ENCODE peak calls at places on chromosomes 1 and 21, in four cellular contexts. L is activated gamma-delta T cell treated with anti-CD3 and anti-CD28 coated beads, Interleukin-2, amount 50 U/mL, for 16 hours; U is AG09309; N is NCI-H1105. T is an unnamed sample.

GRCh38 chr1:71047635-71048607 is at the start of gene PTGER3:
- DNase-seq in L (peak), U (no peak), N (peak), T (no peak)

GRCh38 chr1:184503221-184503749 is 116.5 kb downstream of the C1orf21 start:
- DNase-seq in L (no peak), U (no peak), N (no peak), T (no peak)

GRCh38 chr1:227764019-227764391 is 28.8 kb downstream of the SNAP47 start:
- DNase-seq in L (no peak), U (no peak), N (no peak), T (no peak)

GRCh38 chr1:183543619-183544204 is 46.5 kb downstream of the NCF2 start:
- DNase-seq in L (no peak), U (peak), N (peak), T (peak)

GRCh38 chr1:106619080-106619826 is 437.2 kb upstream of the PRMT6 start:
- DNase-seq in L (no peak), U (no peak), N (no peak), T (no peak)

GRCh38 chr1:45065083-45065482 is 53.0 kb downstream of the UROD start:
- DNase-seq in L (no peak), U (no peak), N (no peak), T (no peak)

GRCh38 chr1:232549998-232550397 is 79.9 kb downstream of the SIPA1L2 start:
- DNase-seq in L (no peak), U (no peak), N (no peak), T (peak)

GRCh38 chr1:181161170-181161870 is 72.8 kb downstream of the IER5 start:
- DNase-seq in L (no peak), U (no peak), N (no peak), T (no peak)

GRCh38 chr1:26336477-26337205 is 17.3 kb downstream of the CRYBG2 start:
- DNase-seq in L (peak), U (no peak), N (peak), T (no peak)

GRCh38 chr1:115671176-115672062 is 29.6 kb downstream of the VANGL1 start:
- DNase-seq in L (no peak), U (no peak), N (no peak), T (no peak)

GRCh38 chr1:162373541-162374375 is 2.9 kb downstream of the SPATA46 start:
- DNase-seq in L (no peak), U (no peak), N (no peak), T (no peak)

GRCh38 chr1:23019851-23020625 is 770 bp downstream of the KDM1A start:
- DNase-seq in L (peak), U (no peak), N (peak), T (no peak)

GRCh38 chr1:55288245-55288644 is 73.1 kb upstream of the USP24 start:
- DNase-seq in L (no peak), U (no peak), N (no peak), T (no peak)

GRCh38 chr1:227542153-227543120 is 20.9 kb upstream of the ZNF678 start:
- DNase-seq in L (peak), U (peak), N (no peak), T (peak)

GRCh38 chr1:86429830-86430229 is 5.9 kb downstream of the CLCA2 start:
- DNase-seq in L (no peak), U (peak), N (no peak), T (no peak)

GRCh38 chr21:45156459-45156858 is 82.1 kb downstream of the ADARB1 start:
- DNase-seq in L (no peak), U (no peak), N (no peak), T (no peak)

GRCh38 chr1:92476071-92476607 is 10.6 kb downstream of the GFI1 start:
- DNase-seq in L (peak), U (no peak), N (peak), T (no peak)

GRCh38 chr1:67138813-67139539 is 4.2 kb upstream of the C1orf141 start:
- DNase-seq in L (no peak), U (no peak), N (no peak), T (no peak)

GRCh38 chr1:20551161-20551560 is 1.2 kb upstream of the FAM43B start:
- DNase-seq in L (no peak), U (no peak), N (no peak), T (no peak)

GRCh38 chr1:154716012-154716411 is 108.0 kb upstream of the ADAR start:
- DNase-seq in L (no peak), U (no peak), N (no peak), T (no peak)

GRCh38 chr1:36034692-36035091 is 49.2 kb upstream of the TEKT2 start:
- DNase-seq in L (no peak), U (peak), N (no peak), T (no peak)

GRCh38 chr1:215083408-215083961 is 948 bp downstream of the KCNK2 start:
- DNase-seq in L (no peak), U (no peak), N (peak), T (no peak)

GRCh38 chr1:159580340-159580739 is 7.3 kb upstream of the APCS start:
- DNase-seq in L (no peak), U (no peak), N (no peak), T (no peak)

GRCh38 chr1:168321945-168322344 is 41.3 kb downstream of the TBX19 start:
- DNase-seq in L (no peak), U (no peak), N (peak), T (peak)

GRCh38 chr1:145997156-145998023 is 1.0 kb upstream of the TXNIP start:
- DNase-seq in L (peak), U (no peak), N (no peak), T (peak)

GRCh38 chr1:53477626-53478025 is 18.4 kb downstream of the DMRTB1 start:
- DNase-seq in L (no peak), U (no peak), N (no peak), T (peak)

GRCh38 chr1:41538741-41539415 is 54.4 kb upstream of the EDN2 start:
- DNase-seq in L (no peak), U (no peak), N (no peak), T (no peak)